ENCODE peak calls at places on chromosome 1, in ten cellular contexts. C is NCI-H1092, B is Caco-2, R is GM13977, H is COR-L47, J is HS-27A, D is GM19239, V is M059J, S is WTC11, I is NCI-H460. Z is an unnamed sample.

GRCh38 chr1:235802901-235803423 is 63.7 kb downstream of the LYST start:
- DNase-seq in C (no peak), J (no peak), S (no peak), R (no peak), I (no peak), V (no peak), H (no peak), B (no peak), D (no peak), Z (no peak)

GRCh38 chr1:109705411-109705810 is 6.6 kb upstream of the GSTM5 start:
- DNase-seq in H (no peak), C (no peak), J (no peak), R (no peak), I (no peak), B (no peak), D (no peak), S (no peak), V (no peak), Z (no peak)

GRCh38 chr1:18261891-18262290 is 154.3 kb downstream of the IGSF21 start:
- DNase-seq in V (no peak), S (peak), R (no peak), D (no peak), H (no peak), J (no peak), B (no peak), C (no peak), I (no peak), Z (no peak)

GRCh38 chr1:207393610-207394009 is 60.5 kb upstream of the CR2 start:
- DNase-seq in J (peak), H (no peak), R (no peak), C (no peak), I (peak), S (no peak), D (no peak), V (peak), B (no peak), Z (no peak)

GRCh38 chr1:222697203-222697602 is 15.1 kb downstream of the AIDA start:
- DNase-seq in H (no peak), R (no peak), D (no peak), I (no peak), V (no peak), B (no peak), C (no peak), S (no peak), J (no peak), Z (no peak)

GRCh38 chr1:100461222-100461621 is 76.7 kb upstream of the GPR88 start:
- DNase-seq in D (no peak), I (no peak), V (no peak), S (peak), C (no peak), R (no peak), B (no peak), H (peak), J (no peak), Z (no peak)

GRCh38 chr1:156608981-156609380 is 7.7 kb upstream of the GPATCH4 start:
- DNase-seq in B (peak), V (no peak), S (peak), D (no peak), I (peak), R (peak), H (peak), C (peak), J (no peak), Z (no peak)

GRCh38 chr1:32761253-32761877 is 55.8 kb downstream of the YARS1 start:
- DNase-seq in B (peak), S (peak), C (no peak), D (no peak), R (peak), I (no peak), H (no peak), J (peak), V (peak), Z (peak)

GRCh38 chr1:13751985-13752384 is 52.0 kb downstream of the PRDM2 start:
- DNase-seq in D (no peak), C (no peak), B (no peak), H (no peak), I (no peak), S (no peak), R (no peak), J (no peak), V (no peak), Z (no peak)

GRCh38 chr1:81799939-81800740 is 594 bp upstream of the ADGRL2 start:
- DNase-seq in C (peak), I (peak), H (peak), B (no peak), V (peak), J (no peak), S (peak), D (no peak), R (peak), Z (peak)

GRCh38 chr1:156140879-156141707 is 12.3 kb upstream of the SEMA4A start:
- DNase-seq in H (no peak), J (no peak), I (no peak), R (no peak), C (no peak), B (no peak), D (no peak), S (peak), V (peak), Z (peak)

GRCh38 chr1:167328762-167329483 is 108.2 kb downstream of the POU2F1 start:
- DNase-seq in V (no peak), J (no peak), C (no peak), R (peak), H (no peak), S (peak), I (no peak), B (no peak), D (peak), Z (no peak)

GRCh38 chr1:194786027-194786426 is 1599.6 kb upstream of the B3GALT2 start:
- DNase-seq in B (no peak), V (no peak), C (no peak), J (no peak), S (no peak), R (no peak), I (no peak), D (no peak), H (no peak), Z (no peak)

GRCh38 chr1:237448042-237448441 is 406.1 kb downstream of the RYR2 start:
- DNase-seq in V (no peak), S (no peak), D (no peak), B (no peak), C (no peak), H (no peak), J (no peak), I (no peak), R (no peak), Z (no peak)

GRCh38 chr1:57307382-57307781 is 116.5 kb downstream of the DAB1 start:
- DNase-seq in C (no peak), J (no peak), V (peak), H (peak), I (no peak), D (peak), S (peak), R (no peak), B (peak), Z (no peak)

GRCh38 chr1:210332233-210332632 is 3.5 kb downstream of the HHAT start:
- DNase-seq in H (no peak), I (no peak), J (no peak), B (no peak), C (no peak), V (no peak), D (no peak), R (no peak), S (no peak), Z (no peak)

GRCh38 chr1:59747469-59748014 is 67.2 kb upstream of the HOOK1 start:
- DNase-seq in H (peak), I (no peak), C (no peak), D (no peak), R (no peak), S (no peak), V (no peak), B (no peak), J (no peak), Z (no peak)

GRCh38 chr1:241881444-241881843 is 33.4 kb downstream of the EXO1 start:
- DNase-seq in D (no peak), S (no peak), I (no peak), J (no peak), H (no peak), C (no peak), B (no peak), V (no peak), R (no peak), Z (no peak)

GRCh38 chr1:239717097-239718051 is 331.0 kb downstream of the CHRM3 start:
- DNase-seq in B (no peak), H (no peak), D (no peak), S (no peak), I (peak), J (peak), V (peak), C (no peak), R (no peak), Z (no peak)

GRCh38 chr1:27391511-27392095 is 819 bp upstream of the GPR3 start:
- DNase-seq in J (no peak), B (no peak), H (peak), S (peak), V (peak), I (no peak), D (no peak), C (peak), R (no peak), Z (peak)

GRCh38 chr1:26786437-26787380 is 1.0 kb upstream of the PIGV start:
- DNase-seq in I (no peak), R (peak), C (peak), S (peak), V (peak), H (no peak), J (no peak), B (peak), D (no peak), Z (peak)

GRCh38 chr1:37471345-37472231 is 2.8 kb upstream of the ZC3H12A start:
- DNase-seq in H (peak), J (peak), V (peak), S (peak), B (no peak), C (no peak), R (no peak), I (peak), D (no peak), Z (peak)

GRCh38 chr1:8377382-8377928 is 59.5 kb downstream of the SLC45A1 start:
- DNase-seq in J (no peak), B (no peak), S (no peak), I (no peak), V (no peak), R (no peak), H (no peak), D (no peak), C (no peak), Z (no peak)

GRCh38 chr1:16122361-16122881 is 33.4 kb downstream of the EPHA2 start:
- DNase-seq in S (no peak), V (peak), B (no peak), D (no peak), C (no peak), H (no peak), J (no peak), R (no peak), I (no peak), Z (peak)

GRCh38 chr1:159005676-159006075 is 4.0 kb upstream of the IFI16 start:
- DNase-seq in V (no peak), I (no peak), R (no peak), H (no peak), S (no peak), B (no peak), D (no peak), C (no peak), J (no peak), Z (no peak)

GRCh38 chr1:74452035-74452434 is 60.4 kb downstream of the LRRC53 start:
- DNase-seq in B (no peak), D (no peak), V (no peak), I (no peak), J (no peak), C (no peak), R (no peak), H (no peak), S (no peak), Z (no peak)

GRCh38 chr1:206735553-206736031 is 35.0 kb upstream of the IL19 start:
- DNase-seq in H (no peak), J (peak), B (no peak), R (no peak), S (no peak), C (no peak), D (no peak), V (peak), I (no peak), Z (peak)

Z was measured in osteoblast.